ENCODE peak calls at places on chromosomes 11 and 22, in eight cellular contexts. One of them, this sample, is unnamed.

GRCh38 chr11:2207212-2207611 is 35.6 kb upstream of the TH start:
- DNase-seq in GM13977: no peak
- DNase-seq in astrocyte of the spinal cord: no peak
- DNase-seq in activated CD8-positive, alpha-beta memory T cell treated with anti-CD3 and anti-CD28 coated beads, Interleukin-2, amount 50 U/mL, for 4 hours: peak
- DNase-seq in activated CD4-positive, alpha-beta T cell treated with anti-CD3 and anti-CD28 coated beads, Interleukin-2, amount 10 ng/mL, durations not matched to agents 7 days and 5 days: no peak
- DNase-seq in epithelial cell of esophagus: no peak
- DNase-seq in ovary: peak
- DNase-seq in adrenal gland: peak
- DNase-seq in this sample: no peak

GRCh38 chr22:19876941-19877625 is 22.4 kb upstream of the GNB1L start:
- DNase-seq in GM13977: no peak
- DNase-seq in astrocyte of the spinal cord: no peak
- DNase-seq in activated CD8-positive, alpha-beta memory T cell treated with anti-CD3 and anti-CD28 coated beads, Interleukin-2, amount 50 U/mL, for 4 hours: peak
- DNase-seq in activated CD4-positive, alpha-beta T cell treated with anti-CD3 and anti-CD28 coated beads, Interleukin-2, amount 10 ng/mL, durations not matched to agents 7 days and 5 days: no peak
- DNase-seq in epithelial cell of esophagus: no peak
- DNase-seq in ovary: peak
- DNase-seq in adrenal gland: no peak
- DNase-seq in this sample: peak

GRCh38 chr11:1570896-1571759 is 943 bp downstream of the DUSP8 start:
- DNase-seq in GM13977: no peak
- DNase-seq in astrocyte of the spinal cord: no peak
- DNase-seq in activated CD8-positive, alpha-beta memory T cell treated with anti-CD3 and anti-CD28 coated beads, Interleukin-2, amount 50 U/mL, for 4 hours: no peak
- DNase-seq in activated CD4-positive, alpha-beta T cell treated with anti-CD3 and anti-CD28 coated beads, Interleukin-2, amount 10 ng/mL, durations not matched to agents 7 days and 5 days: no peak
- DNase-seq in epithelial cell of esophagus: no peak
- DNase-seq in ovary: no peak
- DNase-seq in adrenal gland: no peak
- DNase-seq in this sample: peak

GRCh38 chr11:76206327-76207081 is at the start of gene WNT11:
- DNase-seq in GM13977: peak
- DNase-seq in astrocyte of the spinal cord: peak
- DNase-seq in activated CD8-positive, alpha-beta memory T cell treated with anti-CD3 and anti-CD28 coated beads, Interleukin-2, amount 50 U/mL, for 4 hours: peak
- DNase-seq in activated CD4-positive, alpha-beta T cell treated with anti-CD3 and anti-CD28 coated beads, Interleukin-2, amount 10 ng/mL, durations not matched to agents 7 days and 5 days: no peak
- DNase-seq in epithelial cell of esophagus: peak
- DNase-seq in ovary: peak
- DNase-seq in adrenal gland: peak
- DNase-seq in this sample: peak

GRCh38 chr11:94664336-94664735 is 97.2 kb downstream of the PIWIL4 start:
- DNase-seq in GM13977: no peak
- DNase-seq in astrocyte of the spinal cord: no peak
- DNase-seq in activated CD8-positive, alpha-beta memory T cell treated with anti-CD3 and anti-CD28 coated beads, Interleukin-2, amount 50 U/mL, for 4 hours: no peak
- DNase-seq in activated CD4-positive, alpha-beta T cell treated with anti-CD3 and anti-CD28 coated beads, Interleukin-2, amount 10 ng/mL, durations not matched to agents 7 days and 5 days: no peak
- DNase-seq in epithelial cell of esophagus: no peak
- DNase-seq in ovary: no peak
- DNase-seq in adrenal gland: no peak
- DNase-seq in this sample: no peak

GRCh38 chr11:60951611-60951908 is 416 bp downstream of the SLC15A3 start:
- DNase-seq in GM13977: no peak
- DNase-seq in astrocyte of the spinal cord: no peak
- DNase-seq in activated CD8-positive, alpha-beta memory T cell treated with anti-CD3 and anti-CD28 coated beads, Interleukin-2, amount 50 U/mL, for 4 hours: no peak
- DNase-seq in activated CD4-positive, alpha-beta T cell treated with anti-CD3 and anti-CD28 coated beads, Interleukin-2, amount 10 ng/mL, durations not matched to agents 7 days and 5 days: no peak
- DNase-seq in epithelial cell of esophagus: no peak
- DNase-seq in ovary: no peak
- DNase-seq in adrenal gland: no peak
- DNase-seq in this sample: no peak

GRCh38 chr11:28086569-28086968 is 21.4 kb downstream of the KIF18A start:
- DNase-seq in GM13977: no peak
- DNase-seq in astrocyte of the spinal cord: peak
- DNase-seq in activated CD8-positive, alpha-beta memory T cell treated with anti-CD3 and anti-CD28 coated beads, Interleukin-2, amount 50 U/mL, for 4 hours: no peak
- DNase-seq in activated CD4-positive, alpha-beta T cell treated with anti-CD3 and anti-CD28 coated beads, Interleukin-2, amount 10 ng/mL, durations not matched to agents 7 days and 5 days: no peak
- DNase-seq in epithelial cell of esophagus: peak
- DNase-seq in ovary: no peak
- DNase-seq in adrenal gland: no peak
- DNase-seq in this sample: no peak

GRCh38 chr11:62017878-62018642 is 50.6 kb upstream of the FTH1 start:
- DNase-seq in GM13977: no peak
- DNase-seq in astrocyte of the spinal cord: no peak
- DNase-seq in activated CD8-positive, alpha-beta memory T cell treated with anti-CD3 and anti-CD28 coated beads, Interleukin-2, amount 50 U/mL, for 4 hours: no peak
- DNase-seq in activated CD4-positive, alpha-beta T cell treated with anti-CD3 and anti-CD28 coated beads, Interleukin-2, amount 10 ng/mL, durations not matched to agents 7 days and 5 days: no peak
- DNase-seq in epithelial cell of esophagus: no peak
- DNase-seq in ovary: no peak
- DNase-seq in adrenal gland: no peak
- DNase-seq in this sample: no peak

GRCh38 chr11:93000511-93001476 is 31.3 kb downstream of the MTNR1B start:
- DNase-seq in GM13977: no peak
- DNase-seq in astrocyte of the spinal cord: peak
- DNase-seq in activated CD8-positive, alpha-beta memory T cell treated with anti-CD3 and anti-CD28 coated beads, Interleukin-2, amount 50 U/mL, for 4 hours: no peak
- DNase-seq in activated CD4-positive, alpha-beta T cell treated with anti-CD3 and anti-CD28 coated beads, Interleukin-2, amount 10 ng/mL, durations not matched to agents 7 days and 5 days: no peak
- DNase-seq in epithelial cell of esophagus: peak
- DNase-seq in ovary: no peak
- DNase-seq in adrenal gland: peak
- DNase-seq in this sample: no peak

GRCh38 chr22:36021649-36022048 is 7.0 kb downstream of the RBFOX2 start:
- DNase-seq in GM13977: no peak
- DNase-seq in astrocyte of the spinal cord: no peak
- DNase-seq in activated CD8-positive, alpha-beta memory T cell treated with anti-CD3 and anti-CD28 coated beads, Interleukin-2, amount 50 U/mL, for 4 hours: no peak
- DNase-seq in activated CD4-positive, alpha-beta T cell treated with anti-CD3 and anti-CD28 coated beads, Interleukin-2, amount 10 ng/mL, durations not matched to agents 7 days and 5 days: no peak
- DNase-seq in epithelial cell of esophagus: no peak
- DNase-seq in ovary: no peak
- DNase-seq in adrenal gland: no peak
- DNase-seq in this sample: no peak

GRCh38 chr11:115963170-115963569 is 459.0 kb upstream of the CADM1 start:
- DNase-seq in GM13977: no peak
- DNase-seq in astrocyte of the spinal cord: no peak
- DNase-seq in activated CD8-positive, alpha-beta memory T cell treated with anti-CD3 and anti-CD28 coated beads, Interleukin-2, amount 50 U/mL, for 4 hours: no peak
- DNase-seq in activated CD4-positive, alpha-beta T cell treated with anti-CD3 and anti-CD28 coated beads, Interleukin-2, amount 10 ng/mL, durations not matched to agents 7 days and 5 days: no peak
- DNase-seq in epithelial cell of esophagus: no peak
- DNase-seq in ovary: no peak
- DNase-seq in adrenal gland: no peak
- DNase-seq in this sample: no peak

GRCh38 chr11:16603890-16604783 is 134.3 kb upstream of the C11orf58 start:
- DNase-seq in GM13977: no peak
- DNase-seq in astrocyte of the spinal cord: peak
- DNase-seq in activated CD8-positive, alpha-beta memory T cell treated with anti-CD3 and anti-CD28 coated beads, Interleukin-2, amount 50 U/mL, for 4 hours: no peak
- DNase-seq in activated CD4-positive, alpha-beta T cell treated with anti-CD3 and anti-CD28 coated beads, Interleukin-2, amount 10 ng/mL, durations not matched to agents 7 days and 5 days: no peak
- DNase-seq in epithelial cell of esophagus: peak
- DNase-seq in ovary: peak
- DNase-seq in adrenal gland: peak
- DNase-seq in this sample: peak